ENCODE peak calls at places on chromosome 22, in four cellular contexts. U is breast epithelium, D is heart left ventricle, K is spleen. W is an unnamed sample.

GRCh38 chr22:42752230-42752746 is 31.6 kb upstream of the A4GALT start:
- DNase-seq in D (no peak), K (no peak), U (no peak), W (no peak)

GRCh38 chr22:38631724-38632123 is 24.5 kb downstream of the FAM227A start:
- DNase-seq in K (no peak), U (no peak), D (no peak), W (no peak)

GRCh38 chr22:42636506-42636905 is 3.9 kb downstream of the ATP5MGL start:
- DNase-seq in U (no peak), K (no peak), D (no peak), W (no peak)

GRCh38 chr22:43828711-43829447 is 16.8 kb upstream of the EFCAB6 start:
- DNase-seq in K (peak; percentile 65), D (peak; percentile 81), U (peak; percentile 40), W (no peak)

GRCh38 chr22:38069372-38070249 is 12.4 kb downstream of the PICK1 start:
- DNase-seq in U (no peak), D (peak; percentile 85), K (no peak), W (no peak)

GRCh38 chr22:20186183-20186870 is 35.5 kb upstream of the CCDC188 start:
- DNase-seq in D (no peak), U (no peak), K (no peak), W (no peak)

GRCh38 chr22:38949889-38950405 is 7.5 kb upstream of the APOBEC3A start:
- DNase-seq in U (no peak), D (no peak), K (no peak), W (no peak)

GRCh38 chr22:46674906-46675305 is 54.7 kb downstream of the GRAMD4 start:
- DNase-seq in D (no peak), U (no peak), K (no peak), W (no peak)

GRCh38 chr22:39182478-39183030 is 30.1 kb upstream of the CBX7 start:
- DNase-seq in U (no peak), D (no peak), K (peak; percentile 38), W (no peak)

GRCh38 chr22:39152511-39153219 is at the start of gene CBX7:
- DNase-seq in U (peak; percentile 93), K (peak; percentile 99), D (peak; percentile 96), W (peak; percentile 93)

GRCh38 chr22:39306456-39307361 is 12.7 kb downstream of the RPL3 start:
- DNase-seq in U (no peak), D (no peak), K (peak; percentile 77), W (peak; percentile 63)

GRCh38 chr22:31952459-31952858 is 8.1 kb downstream of the YWHAH start:
- DNase-seq in K (no peak), U (no peak), D (no peak), W (no peak)

GRCh38 chr22:26751217-26751616 is 93.8 kb downstream of the MIAT start:
- DNase-seq in K (no peak), U (no peak), D (peak; percentile 40), W (no peak)

GRCh38 chr22:19892925-19893324 is 38.3 kb upstream of the GNB1L start:
- DNase-seq in D (no peak), K (no peak), U (no peak), W (no peak)

GRCh38 chr22:43236401-43237166 is 49.6 kb upstream of the TTLL12 start:
- DNase-seq in K (peak; percentile 84), U (no peak), D (peak; percentile 78), W (no peak)

GRCh38 chr22:19109198-19110063 is 12.8 kb downstream of the DGCR2 start:
- DNase-seq in D (no peak), K (no peak), U (no peak), W (no peak)

GRCh38 chr22:47269689-47270088 is 507.2 kb downstream of the TBC1D22A start:
- DNase-seq in D (no peak), K (no peak), U (no peak), W (no peak)

GRCh38 chr22:43170131-43170480 is 16.8 kb downstream of the TTLL12 start:
- DNase-seq in K (no peak), D (no peak), U (no peak), W (no peak)

GRCh38 chr22:47535681-47536080 is 773.2 kb downstream of the TBC1D22A start:
- DNase-seq in K (no peak), D (no peak), U (no peak), W (no peak)

GRCh38 chr22:38257650-38258246 is 15.1 kb downstream of the TMEM184B start:
- DNase-seq in D (no peak), K (no peak), U (no peak), W (no peak)

DNA sequence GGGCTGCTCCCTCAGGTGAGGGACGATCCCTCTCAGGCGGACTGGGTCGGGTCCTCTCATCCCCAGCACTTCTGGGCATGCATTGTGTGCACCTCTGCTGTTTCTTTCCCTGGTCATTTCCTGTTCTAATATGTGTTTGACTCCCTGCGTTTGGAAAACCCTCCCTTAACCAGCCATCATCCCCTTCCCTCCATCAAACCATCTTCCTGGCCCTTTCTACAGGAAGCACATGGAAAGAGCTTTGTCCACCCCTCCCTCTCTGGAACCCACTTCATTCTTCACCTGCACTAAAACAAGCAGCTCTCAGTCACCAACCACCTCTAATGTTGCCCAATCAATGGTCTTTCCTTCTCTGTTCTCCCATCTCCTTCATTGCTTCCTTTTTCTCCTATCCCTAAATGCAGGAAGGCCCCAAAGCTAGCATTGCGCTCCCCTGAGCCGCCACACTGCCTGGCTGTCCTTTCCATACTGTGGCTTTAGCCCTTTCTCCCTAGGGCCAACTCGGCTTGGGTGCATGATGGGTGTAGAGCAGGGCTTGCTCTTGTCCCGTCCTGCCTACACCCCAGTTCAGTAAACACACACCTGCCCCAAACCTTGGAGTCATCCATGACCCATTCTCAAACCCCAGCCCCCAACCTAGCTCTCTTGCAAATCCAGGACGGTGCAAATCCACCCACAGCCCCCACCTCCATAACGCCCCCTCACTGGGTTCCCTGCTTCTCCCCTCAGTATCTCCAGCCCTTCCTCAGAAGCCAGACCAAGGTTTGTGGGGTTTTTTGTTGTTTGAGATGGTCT is 5.4 kb upstream of the GAS2L1 start:
- DNase-seq in D (no peak), K (no peak), U (no peak), W (no peak)
- TF ChIP-seq POLR2A in D (no peak), K (no peak), U (no peak), W (peak; percentile 85)

DNA sequence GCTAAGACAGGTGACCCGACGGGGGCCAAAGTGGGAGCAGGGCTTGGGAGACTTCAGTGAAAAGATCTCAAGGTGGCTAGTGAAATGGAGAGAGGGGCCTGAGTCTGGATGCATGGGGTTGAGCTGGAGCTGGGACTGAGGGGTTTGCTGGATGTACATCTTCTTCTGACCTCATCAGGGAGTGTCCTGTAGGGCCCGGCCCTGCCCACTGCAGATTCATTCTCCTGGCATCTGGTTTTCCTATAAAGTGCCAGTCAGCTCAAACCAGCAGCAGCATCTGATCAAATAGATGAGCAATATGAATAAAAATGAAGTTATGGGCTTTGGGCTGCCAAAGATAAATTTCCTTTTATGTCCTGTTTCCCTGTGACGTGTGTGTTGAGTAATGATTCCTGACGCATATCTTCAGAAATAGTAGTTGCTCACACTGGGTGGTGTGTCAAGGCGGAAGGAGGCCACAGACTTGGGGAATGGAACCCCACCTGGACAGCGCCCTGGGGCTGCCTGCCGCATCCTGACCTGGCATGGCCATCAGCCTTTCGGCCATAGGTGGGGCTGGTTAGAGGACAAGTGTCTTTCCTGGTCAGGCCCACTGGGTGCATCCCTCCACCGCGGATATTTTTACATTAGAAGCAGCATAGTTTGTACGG is 135.4 kb downstream of the OSBP2 start:
- DNase-seq in D (no peak), U (no peak), K (no peak), W (no peak)
- TF ChIP-seq POLR2A in D (no peak), U (no peak), K (no peak), W (no peak)

DNA sequence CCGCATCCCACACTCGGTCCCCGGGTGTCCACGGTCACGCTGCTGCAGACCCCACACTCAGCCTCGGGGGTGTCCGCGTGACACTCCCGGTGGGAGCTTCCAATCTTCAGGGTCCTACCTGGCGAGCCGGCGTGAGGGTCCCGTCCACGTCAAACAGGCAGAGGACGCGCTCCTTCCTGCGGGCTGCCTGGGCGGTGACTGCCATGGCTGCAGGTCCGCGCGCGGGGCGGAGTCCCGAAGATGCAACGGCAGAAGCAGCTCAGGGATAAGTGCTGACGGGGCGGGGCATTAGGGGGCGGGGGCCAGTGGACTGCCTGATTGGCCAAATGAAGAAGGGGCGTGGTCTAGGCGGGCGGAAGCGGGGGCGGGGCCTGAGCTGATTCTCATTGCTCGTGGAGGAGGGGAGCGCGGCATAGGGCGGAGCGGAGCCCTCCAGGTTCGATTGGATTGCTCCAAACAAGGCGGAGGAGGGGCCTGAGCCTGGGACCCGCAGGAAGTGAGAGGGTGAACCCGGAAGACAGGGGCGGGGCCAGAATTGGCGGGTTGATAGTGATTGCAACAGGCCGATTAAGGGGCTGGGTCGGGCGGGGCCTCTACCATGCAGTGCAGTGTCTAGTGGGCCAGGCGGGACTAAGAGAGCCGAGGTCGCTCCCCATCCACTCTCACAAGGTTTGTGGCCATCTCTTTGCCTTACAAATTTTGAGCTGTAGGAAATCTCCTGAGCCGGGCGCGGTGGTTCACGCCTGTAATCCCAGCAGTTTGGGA is at the start of gene PMM1:
- DNase-seq in U (peak; percentile 100), K (peak; percentile 100), D (peak; percentile 100), W (peak; percentile 100)
- TF ChIP-seq POLR2A in U (peak; percentile 58), K (peak; percentile 7), D (peak; percentile 83), W (peak; percentile 62)

GRCh38 chr22:49257551-49257951 is 570.1 kb downstream of the BRD1 start:
- DNase-seq in U (peak; percentile 10), D (no peak), K (no peak), W (no peak)
- TF ChIP-seq POLR2A in U (no peak), D (no peak), K (no peak), W (no peak)

GRCh38 chr22:22933100-22933806 is 45.6 kb downstream of the IGLL5 start:
- DNase-seq in D (no peak), U (no peak), K (peak; percentile 71), W (no peak)

GRCh38 chr22:22930222-22930497 is 42.5 kb downstream of the IGLL5 start:
- DNase-seq in D (no peak), U (no peak), K (no peak), W (no peak)

GRCh38 chr22:22930571-22931556 is 43.2 kb downstream of the IGLL5 start:
- DNase-seq in D (no peak), U (no peak), K (peak; percentile 70), W (no peak)

GRCh38 chr22:22932512-22932941 is 44.9 kb downstream of the IGLL5 start:
- DNase-seq in K (peak; percentile 65), D (no peak), U (no peak), W (no peak)

GRCh38 chr22:22931557-22932270 is 44.1 kb downstream of the IGLL5 start:
- DNase-seq in D (no peak), U (no peak), K (peak; percentile 77), W (no peak)
- TF ChIP-seq POLR2A in D (no peak), U (no peak), K (no peak), W (no peak)

GRCh38 chr22:17920145-17920605 is 104.2 kb downstream of the MICAL3 start:
- DNase-seq in D (peak; percentile 84), K (peak; percentile 81), U (no peak), W (no peak)
- TF ChIP-seq POLR2A in D (no peak), K (no peak), U (no peak), W (no peak)